ENCODE peak calls at places on chromosomes 1 and 21, in seven cellular contexts. One of them, this sample, is unnamed.

GRCh38 chr1:178055779-178056471 is 38.0 kb upstream of the RASAL2 start:
- DNase-seq in thyroid gland: no peak
- DNase-seq in colonic mucosa: peak; percentile 46
- DNase-seq in endodermal cell: peak; percentile 60
- DNase-seq in right cardiac atrium: peak; percentile 51
- DNase-seq in GM23338: no peak
- DNase-seq in GM23248: no peak
- DNase-seq in this sample: no peak

GRCh38 chr1:68010094-68010493 is 40.3 kb downstream of the DIRAS3 start:
- DNase-seq in GM23248: peak; percentile 54
- DNase-seq in endodermal cell: no peak
- DNase-seq in colonic mucosa: no peak
- DNase-seq in thyroid gland: no peak
- DNase-seq in GM23338: peak; percentile 40
- DNase-seq in right cardiac atrium: no peak
- DNase-seq in this sample: no peak

GRCh38 chr1:95207223-95207935 is 26.6 kb upstream of the RWDD3 start:
- DNase-seq in GM23338: no peak
- DNase-seq in GM23248: no peak
- DNase-seq in endodermal cell: no peak
- DNase-seq in right cardiac atrium: no peak
- DNase-seq in thyroid gland: no peak
- DNase-seq in colonic mucosa: no peak
- DNase-seq in this sample: no peak

GRCh38 chr1:118947003-118947765 is 41.0 kb downstream of the TBX15 start:
- DNase-seq in thyroid gland: no peak
- DNase-seq in endodermal cell: no peak
- DNase-seq in GM23338: no peak
- DNase-seq in GM23248: peak; percentile 86
- DNase-seq in right cardiac atrium: no peak
- DNase-seq in colonic mucosa: no peak
- DNase-seq in this sample: no peak

GRCh38 chr1:83555871-83556270 is 443.1 kb downstream of the TTLL7 start:
- DNase-seq in thyroid gland: peak; percentile 25
- DNase-seq in GM23248: peak; percentile 7
- DNase-seq in GM23338: peak; percentile 6
- DNase-seq in right cardiac atrium: no peak
- DNase-seq in endodermal cell: no peak
- DNase-seq in colonic mucosa: no peak
- DNase-seq in this sample: no peak

GRCh38 chr1:225817611-225818061 is 7.7 kb downstream of the EPHX1 start:
- DNase-seq in GM23338: peak; percentile 65
- DNase-seq in endodermal cell: peak; percentile 77
- DNase-seq in right cardiac atrium: peak; percentile 85
- DNase-seq in GM23248: peak; percentile 96
- DNase-seq in colonic mucosa: peak; percentile 89
- DNase-seq in thyroid gland: peak; percentile 96
- DNase-seq in this sample: no peak

GRCh38 chr1:116769561-116769977 is 15.3 kb downstream of the CD2 start:
- DNase-seq in GM23338: no peak
- DNase-seq in right cardiac atrium: no peak
- DNase-seq in endodermal cell: no peak
- DNase-seq in GM23248: peak; percentile 53
- DNase-seq in colonic mucosa: no peak
- DNase-seq in thyroid gland: no peak
- DNase-seq in this sample: no peak

GRCh38 chr1:167258858-167259257 is 38.2 kb downstream of the POU2F1 start:
- DNase-seq in endodermal cell: no peak
- DNase-seq in colonic mucosa: no peak
- DNase-seq in right cardiac atrium: no peak
- DNase-seq in GM23338: no peak
- DNase-seq in GM23248: no peak
- DNase-seq in thyroid gland: no peak
- DNase-seq in this sample: no peak

GRCh38 chr1:44406761-44407429 is 1.8 kb downstream of the RNF220 start:
- DNase-seq in GM23338: peak; percentile 52
- DNase-seq in right cardiac atrium: peak; percentile 52
- DNase-seq in endodermal cell: peak; percentile 74
- DNase-seq in GM23248: peak; percentile 31
- DNase-seq in thyroid gland: no peak
- DNase-seq in colonic mucosa: no peak
- DNase-seq in this sample: no peak

GRCh38 chr1:99727575-99728190 is 38.8 kb downstream of the FRRS1 start:
- DNase-seq in right cardiac atrium: no peak
- DNase-seq in endodermal cell: peak; percentile 69
- DNase-seq in GM23338: peak; percentile 64
- DNase-seq in colonic mucosa: no peak
- DNase-seq in thyroid gland: no peak
- DNase-seq in GM23248: peak; percentile 39
- DNase-seq in this sample: no peak

GRCh38 chr1:66271904-66272254 is 262.1 kb upstream of the SGIP1 start:
- DNase-seq in GM23338: no peak
- DNase-seq in thyroid gland: peak; percentile 66
- DNase-seq in endodermal cell: peak; percentile 57
- DNase-seq in right cardiac atrium: peak; percentile 84
- DNase-seq in GM23248: peak; percentile 84
- DNase-seq in colonic mucosa: peak; percentile 50
- DNase-seq in this sample: no peak

GRCh38 chr1:228139931-228140723 is at the start of gene GUK1:
- DNase-seq in right cardiac atrium: peak; percentile 100
- DNase-seq in endodermal cell: peak; percentile 100
- DNase-seq in thyroid gland: peak; percentile 100
- DNase-seq in colonic mucosa: peak; percentile 100
- DNase-seq in GM23338: peak; percentile 100
- DNase-seq in GM23248: peak; percentile 99
- DNase-seq in this sample: peak; percentile 100

GRCh38 chr1:199044191-199044590 is 405.4 kb downstream of the PTPRC start:
- DNase-seq in GM23338: no peak
- DNase-seq in GM23248: no peak
- DNase-seq in colonic mucosa: no peak
- DNase-seq in thyroid gland: no peak
- DNase-seq in endodermal cell: no peak
- DNase-seq in right cardiac atrium: no peak
- DNase-seq in this sample: no peak

GRCh38 chr1:171783816-171784530 is 2.5 kb downstream of the METTL13 start:
- DNase-seq in GM23248: no peak
- DNase-seq in GM23338: no peak
- DNase-seq in endodermal cell: no peak
- DNase-seq in colonic mucosa: no peak
- DNase-seq in thyroid gland: no peak
- DNase-seq in right cardiac atrium: no peak
- DNase-seq in this sample: no peak

GRCh38 chr21:25999935-26000582 is 170.5 kb downstream of the APP start:
- DNase-seq in GM23248: no peak
- DNase-seq in thyroid gland: no peak
- DNase-seq in GM23338: peak; percentile 44
- DNase-seq in right cardiac atrium: no peak
- DNase-seq in endodermal cell: no peak
- DNase-seq in colonic mucosa: peak; percentile 51
- DNase-seq in this sample: no peak

GRCh38 chr1:36871146-36871971 is 163.0 kb downstream of the GRIK3 start:
- DNase-seq in GM23338: no peak
- DNase-seq in endodermal cell: peak; percentile 38
- DNase-seq in GM23248: no peak
- DNase-seq in right cardiac atrium: no peak
- DNase-seq in colonic mucosa: no peak
- DNase-seq in thyroid gland: no peak
- DNase-seq in this sample: no peak

GRCh38 chr1:98920441-98921110 is 84.1 kb downstream of the PLPPR5 start:
- DNase-seq in colonic mucosa: no peak
- DNase-seq in right cardiac atrium: no peak
- DNase-seq in GM23338: no peak
- DNase-seq in GM23248: peak; percentile 91
- DNase-seq in endodermal cell: no peak
- DNase-seq in thyroid gland: no peak
- DNase-seq in this sample: no peak

GRCh38 chr21:42659416-42660117 is 6.1 kb downstream of the PDE9A start:
- DNase-seq in GM23248: no peak
- DNase-seq in thyroid gland: no peak
- DNase-seq in GM23338: no peak
- DNase-seq in colonic mucosa: no peak
- DNase-seq in right cardiac atrium: peak; percentile 50
- DNase-seq in endodermal cell: no peak
- DNase-seq in this sample: no peak
- H3K4me3 ChIP-seq in GM23248: no peak overlapping the region
- H3K4me3 ChIP-seq in thyroid gland: no peak overlapping the region
- H3K4me3 ChIP-seq in GM23338: no peak overlapping the region
- H3K4me3 ChIP-seq in colonic mucosa: no peak overlapping the region
- H3K4me3 ChIP-seq in right cardiac atrium: no peak overlapping the region
- H3K4me3 ChIP-seq in endodermal cell: no peak overlapping the region
- H3K4me3 ChIP-seq in this sample: no peak overlapping the region

GRCh38 chr1:18645172-18646090 is 14.8 kb downstream of the PAX7 start:
- DNase-seq in right cardiac atrium: no peak
- DNase-seq in endodermal cell: peak; percentile 80
- DNase-seq in thyroid gland: no peak
- DNase-seq in colonic mucosa: no peak
- DNase-seq in GM23338: peak; percentile 90
- DNase-seq in GM23248: no peak
- DNase-seq in this sample: no peak

GRCh38 chr1:18644013-18644399 is 13.4 kb downstream of the PAX7 start:
- DNase-seq in right cardiac atrium: no peak
- DNase-seq in endodermal cell: no peak
- DNase-seq in GM23248: no peak
- DNase-seq in colonic mucosa: no peak
- DNase-seq in thyroid gland: no peak
- DNase-seq in GM23338: no peak
- DNase-seq in this sample: no peak

GRCh38 chr1:18642278-18643095 is 11.8 kb downstream of the PAX7 start:
- DNase-seq in endodermal cell: peak; percentile 81
- DNase-seq in colonic mucosa: no peak
- DNase-seq in GM23338: peak; percentile 83
- DNase-seq in thyroid gland: no peak
- DNase-seq in right cardiac atrium: no peak
- DNase-seq in GM23248: no peak
- DNase-seq in this sample: no peak

GRCh38 chr1:18644469-18645171 is 14.0 kb downstream of the PAX7 start:
- DNase-seq in GM23248: no peak
- DNase-seq in colonic mucosa: no peak
- DNase-seq in thyroid gland: no peak
- DNase-seq in GM23338: no peak
- DNase-seq in endodermal cell: no peak
- DNase-seq in right cardiac atrium: no peak
- DNase-seq in this sample: no peak

GRCh38 chr1:18643154-18644012 is 12.7 kb downstream of the PAX7 start:
- DNase-seq in GM23338: peak; percentile 78
- DNase-seq in GM23248: no peak
- DNase-seq in colonic mucosa: no peak
- DNase-seq in endodermal cell: peak; percentile 90
- DNase-seq in thyroid gland: no peak
- DNase-seq in right cardiac atrium: no peak
- DNase-seq in this sample: no peak
- H3K27me3 ChIP-seq in GM23338: peaks cover 99% of the 10 kb centered on the region
- H3K27me3 ChIP-seq in GM23248: peaks cover 89% of the 10 kb centered on the region
- H3K27me3 ChIP-seq in colonic mucosa: peaks cover 97% of the 10 kb centered on the region
- H3K27me3 ChIP-seq in endodermal cell: peaks cover 91% of the 10 kb centered on the region
- H3K27me3 ChIP-seq in thyroid gland: peaks cover 46% of the 10 kb centered on the region
- H3K27me3 ChIP-seq in right cardiac atrium: no peaks in the 10 kb centered on the region
- H3K27me3 ChIP-seq in this sample: peaks cover 100% of the 10 kb centered on the region

DNA sequence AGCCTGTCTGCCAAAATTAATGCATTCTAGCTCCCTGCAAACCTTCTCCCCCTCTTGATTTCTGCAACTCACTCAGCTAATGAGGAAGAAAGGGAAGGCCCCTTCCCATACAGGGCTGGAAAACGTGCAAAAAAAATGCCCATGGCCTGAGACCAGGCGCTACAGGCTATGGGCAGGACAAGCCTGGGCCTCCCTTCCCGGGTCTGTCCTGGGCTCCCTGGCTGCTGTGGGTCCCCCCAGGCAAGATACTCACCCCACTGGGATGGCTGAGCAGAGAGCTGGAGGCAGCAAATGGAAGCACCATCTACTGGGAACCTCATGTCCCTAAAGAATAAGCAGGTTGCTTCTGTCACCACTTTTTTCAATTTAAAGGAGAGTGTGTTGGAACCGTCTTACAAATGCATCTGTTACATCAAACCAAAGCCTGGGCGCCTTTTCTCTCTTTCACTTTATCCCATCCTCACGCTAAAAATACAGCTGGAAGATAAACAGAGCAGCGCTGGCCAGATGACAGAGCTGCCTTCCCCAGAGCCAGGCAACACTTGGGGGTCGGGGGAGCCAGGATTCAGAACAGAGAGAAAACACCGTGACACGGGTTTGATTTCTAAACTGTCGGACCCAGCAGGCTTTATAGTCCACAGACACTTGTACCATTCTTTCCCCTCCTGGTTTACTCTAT is 262.1 kb upstream of the VAMP3 start:
- DNase-seq in thyroid gland: no peak
- DNase-seq in endodermal cell: no peak
- DNase-seq in GM23248: no peak
- DNase-seq in right cardiac atrium: peak; percentile 24
- DNase-seq in colonic mucosa: no peak
- DNase-seq in GM23338: no peak
- DNase-seq in this sample: no peak
- H3K4me3 ChIP-seq in thyroid gland: no peak overlapping the region
- H3K4me3 ChIP-seq in endodermal cell: no peak overlapping the region
- H3K4me3 ChIP-seq in GM23248: no peak overlapping the region
- H3K4me3 ChIP-seq in right cardiac atrium: no peak overlapping the region
- H3K4me3 ChIP-seq in colonic mucosa: no peak overlapping the region
- H3K4me3 ChIP-seq in GM23338: no peak overlapping the region
- H3K4me3 ChIP-seq in this sample: no peak overlapping the region

GRCh38 chr1:48225579-48225978 is 3.1 kb downstream of the SLC5A9 start:
- DNase-seq in GM23338: no peak
- DNase-seq in thyroid gland: no peak
- DNase-seq in right cardiac atrium: no peak
- DNase-seq in colonic mucosa: no peak
- DNase-seq in GM23248: no peak
- DNase-seq in endodermal cell: no peak
- DNase-seq in this sample: no peak

GRCh38 chr1:48232722-48233121 is 10.2 kb downstream of the SLC5A9 start:
- DNase-seq in GM23338: no peak
- DNase-seq in endodermal cell: no peak
- DNase-seq in colonic mucosa: no peak
- DNase-seq in right cardiac atrium: no peak
- DNase-seq in thyroid gland: no peak
- DNase-seq in GM23248: no peak
- DNase-seq in this sample: no peak

GRCh38 chr1:48227165-48228013 is 4.9 kb downstream of the SLC5A9 start:
- DNase-seq in right cardiac atrium: no peak
- DNase-seq in GM23248: no peak
- DNase-seq in colonic mucosa: no peak
- DNase-seq in thyroid gland: no peak
- DNase-seq in GM23338: no peak
- DNase-seq in endodermal cell: no peak
- DNase-seq in this sample: no peak

GRCh38 chr1:48229309-48229708 is 6.8 kb downstream of the SLC5A9 start:
- DNase-seq in GM23338: no peak
- DNase-seq in right cardiac atrium: no peak
- DNase-seq in colonic mucosa: no peak
- DNase-seq in GM23248: no peak
- DNase-seq in endodermal cell: no peak
- DNase-seq in thyroid gland: no peak
- DNase-seq in this sample: no peak

DNA sequence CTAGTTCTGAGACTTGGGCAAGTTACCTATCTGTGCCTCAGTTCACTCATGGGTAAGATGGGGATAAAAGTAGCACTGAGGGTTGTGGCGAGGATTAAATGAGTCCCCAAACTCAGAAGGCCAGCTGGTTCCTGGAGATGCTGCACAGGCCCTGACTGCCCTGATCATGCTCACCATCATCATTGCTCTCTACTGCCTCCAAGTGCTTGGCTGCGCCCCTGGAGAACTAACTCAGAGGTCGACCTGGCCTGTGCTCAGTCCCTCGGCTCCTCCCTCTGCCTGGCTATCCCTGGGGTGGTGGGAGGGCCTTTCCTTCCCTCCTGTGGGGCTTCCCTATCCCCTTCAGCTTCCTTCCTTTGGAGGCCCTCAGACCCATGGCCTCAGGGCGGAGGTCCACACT is 5.6 kb downstream of the SLC5A9 start:
- DNase-seq in thyroid gland: no peak
- DNase-seq in right cardiac atrium: no peak
- DNase-seq in GM23248: peak; percentile 15
- DNase-seq in endodermal cell: peak; percentile 93
- DNase-seq in GM23338: peak; percentile 79
- DNase-seq in colonic mucosa: no peak
- DNase-seq in this sample: no peak
- H3K27me3 ChIP-seq in thyroid gland: no peaks in the 10 kb centered on the region
- H3K27me3 ChIP-seq in right cardiac atrium: no peaks in the 10 kb centered on the region
- H3K27me3 ChIP-seq in GM23248: peaks cover 2% of the 10 kb centered on the region
- H3K27me3 ChIP-seq in endodermal cell: no peaks in the 10 kb centered on the region
- H3K27me3 ChIP-seq in GM23338: no peaks in the 10 kb centered on the region
- H3K27me3 ChIP-seq in colonic mucosa: no peaks in the 10 kb centered on the region
- H3K27me3 ChIP-seq in this sample: peaks cover 30% of the 10 kb centered on the region